ENCODE peak calls at places on chromosome 13, in four cellular contexts. X is cardiac fibroblast, R is retinal pigment epithelial cell, O is neural progenitor cell. U is an unnamed sample.

GRCh38 chr13:80341771-80342271 is 895 bp upstream of the SPRY2 start:
- DNase-seq in X (peak), R (peak), O (peak), U (peak)

GRCh38 chr13:31591834-31592233 is 147.5 kb upstream of the RXFP2 start:
- DNase-seq in X (no peak), R (no peak), O (no peak), U (no peak)

GRCh38 chr13:41408061-41408460 is 49.3 kb upstream of the RGCC start:
- DNase-seq in X (no peak), R (no peak), O (no peak), U (peak)

GRCh38 chr13:72852207-72852606 is 70.3 kb downstream of the PIBF1 start:
- DNase-seq in X (no peak), R (no peak), O (no peak), U (no peak)

GRCh38 chr13:83355042-83355441 is 527.2 kb downstream of the SLITRK1 start:
- DNase-seq in X (no peak), R (no peak), O (no peak), U (no peak)

GRCh38 chr13:59488436-59488835 is 675.3 kb downstream of the DIAPH3 start:
- DNase-seq in X (no peak), R (no peak), O (no peak), U (no peak)

GRCh38 chr13:41568990-41569387 is 111.6 kb downstream of the RGCC start:
- DNase-seq in X (peak), R (no peak), O (no peak), U (peak)

GRCh38 chr13:52827839-52828238 is 20.6 kb downstream of the PCDH8 start:
- DNase-seq in X (no peak), R (no peak), O (no peak), U (no peak)

GRCh38 chr13:97367427-97367826 is 66.5 kb upstream of the RAP2A start:
- DNase-seq in X (peak), R (peak), O (peak), U (peak)

GRCh38 chr13:48773531-48774275 is 120.0 kb downstream of the CYSLTR2 start:
- DNase-seq in X (no peak), R (no peak), O (no peak), U (no peak)

GRCh38 chr13:94657167-94657566 is 55.2 kb downstream of the SOX21 start:
- DNase-seq in X (peak), R (no peak), O (no peak), U (no peak)

GRCh38 chr13:103788061-103788652 is 721.9 kb upstream of the SLC10A2 start:
- DNase-seq in X (no peak), R (no peak), O (no peak), U (no peak)

GRCh38 chr13:86653009-86653408 is 853.8 kb upstream of the SLITRK6 start:
- DNase-seq in X (no peak), R (no peak), O (no peak), U (no peak)

GRCh38 chr13:41821195-41821594 is 139.7 kb downstream of the VWA8 start:
- DNase-seq in X (no peak), R (no peak), O (no peak), U (no peak)

GRCh38 chr13:35964764-35965163 is 166.4 kb downstream of the DCLK1 start:
- DNase-seq in X (peak), R (peak), O (no peak), U (peak)

GRCh38 chr13:30654430-30654829 is 36.7 kb downstream of the USPL1 start:
- DNase-seq in X (no peak), R (no peak), O (no peak), U (no peak)

GRCh38 chr13:40503966-40504591 is 162.4 kb downstream of the FOXO1 start:
- DNase-seq in X (peak), R (no peak), O (no peak), U (peak)

GRCh38 chr13:97308735-97309429 is 86.7 kb downstream of the MBNL2 start:
- DNase-seq in X (no peak), R (no peak), O (no peak), U (no peak)

GRCh38 chr13:104487006-104487405 is 1420.8 kb upstream of the SLC10A2 start:
- DNase-seq in X (peak), R (no peak), O (no peak), U (no peak)

GRCh38 chr13:73913043-73913740 is 221.0 kb downstream of the KLF12 start:
- DNase-seq in X (peak), R (peak), O (no peak), U (peak)

GRCh38 chr13:79749985-79750551 is 269.1 kb downstream of the NDFIP2 start:
- DNase-seq in X (peak), R (peak), O (peak), U (peak)

GRCh38 chr13:49620170-49620621 is 8.1 kb upstream of the ARL11 start:
- DNase-seq in X (no peak), R (no peak), O (no peak), U (no peak)

GRCh38 chr13:43665388-43665787 is 121.4 kb downstream of the ENOX1 start:
- DNase-seq in X (no peak), R (no peak), O (no peak), U (no peak)

GRCh38 chr13:50358221-50358620 is 343.0 kb downstream of the KCNRG start:
- DNase-seq in X (no peak), R (no peak), O (no peak), U (peak)

GRCh38 chr13:41019578-41020347 is 647 bp upstream of the ELF1 start:
- DNase-seq in X (no peak), R (no peak), O (no peak), U (no peak)

GRCh38 chr13:114101831-114102520 is 30.4 kb downstream of the RASA3 start:
- DNase-seq in X (no peak), R (no peak), O (no peak), U (no peak)

GRCh38 chr13:113511361-113511760 is 20.9 kb upstream of the DCUN1D2 start:
- DNase-seq in X (no peak), R (no peak), O (no peak), U (no peak)

GRCh38 chr13:110981379-110981778 is 66.5 kb upstream of the ANKRD10 start:
- DNase-seq in X (no peak), R (no peak), O (no peak), U (no peak)
- H3K4me3 ChIP-seq in X (no peak), R (no peak), O (no peak), U (no peak)

GRCh38 chr13:37138169-37138568 is 32.7 kb upstream of the CSNK1A1L start:
- DNase-seq in X (peak), R (no peak), O (no peak), U (no peak)
- TF ChIP-seq CTCF in X (peak), R (peak), O (peak), U (peak)

DNA sequence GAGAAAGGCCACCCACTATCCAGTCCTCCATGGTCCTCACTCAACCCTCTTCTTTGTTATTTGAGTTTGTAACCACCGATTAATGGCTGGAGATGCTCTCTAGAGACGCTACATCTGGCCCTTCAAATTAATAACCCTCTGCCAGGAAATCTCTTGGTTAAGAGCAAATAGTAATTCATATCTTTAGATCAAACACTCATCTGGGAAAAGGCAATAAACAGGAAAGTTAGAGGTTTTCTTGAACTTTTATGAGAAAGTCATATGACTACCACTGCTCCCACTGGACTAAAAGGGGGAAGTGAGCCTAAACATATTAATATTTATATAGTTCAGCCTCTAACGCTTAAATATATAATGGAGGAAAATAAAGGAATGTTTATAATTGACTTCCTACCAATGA is 2.9 kb downstream of the TBC1D4 start:
- DNase-seq in X (no peak), R (no peak), O (no peak), U (no peak)
- H3K4me3 ChIP-seq in X (no peak), R (no peak), O (no peak), U (no peak)

GRCh38 chr13:106468948-106469590 is 66.4 kb downstream of the EFNB2 start:
- DNase-seq in X (no peak), R (no peak), O (no peak), U (no peak)

GRCh38 chr13:106466691-106467405 is 68.6 kb downstream of the EFNB2 start:
- DNase-seq in X (no peak), R (no peak), O (no peak), U (no peak)

GRCh38 chr13:106467406-106468122 is 67.9 kb downstream of the EFNB2 start:
- DNase-seq in X (no peak), R (no peak), O (peak), U (no peak)

GRCh38 chr13:106468207-106468606 is 67.3 kb downstream of the EFNB2 start:
- DNase-seq in X (no peak), R (no peak), O (no peak), U (no peak)

DNA sequence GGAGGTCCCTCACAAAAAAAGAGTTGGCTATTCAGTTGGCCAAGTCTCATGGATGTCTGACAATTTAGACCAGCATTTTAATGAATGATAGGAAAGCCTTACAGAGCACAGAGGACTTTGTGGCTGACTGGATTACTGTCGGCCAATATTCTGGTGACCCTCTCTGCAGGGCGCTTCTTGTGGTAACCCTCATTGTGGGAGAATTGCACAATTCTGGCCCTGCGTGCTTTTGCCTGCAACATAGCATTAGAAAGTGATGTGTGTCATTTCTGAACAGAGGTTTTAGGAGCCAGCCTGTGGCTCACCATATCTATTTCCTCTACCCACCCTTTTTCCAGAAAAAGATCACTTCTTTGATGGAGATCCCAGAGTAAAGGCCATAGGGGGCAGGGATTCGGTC is 71.4 kb downstream of the EFNB2 start:
- DNase-seq in X (peak), R (no peak), O (no peak), U (no peak)
- TF ChIP-seq CTCF in X (no peak), R (no peak), O (no peak), U (no peak)